ENCODE peak calls at places on chromosomes 13 and 19, in ten cellular contexts. S is GM04503; C is retina; O is suprapubic skin; H is NCI-H1105 treated with DMSO at 0.1 percent for 48 hours; M is NCI-H1092 treated with DMSO at 0.1 percent for 48 hours; W is AG09319; Q is activated CD4-positive, alpha-beta memory T cell treated with anti-CD3 and anti-CD28 coated beads, Interleukin-2, amount 10 ng/mL, durations not matched to agents 7 days and 5 days; A is hypothalamus; L is stimulated activated CD8-positive, alpha-beta memory T cell treated with anti-CD3 and anti-CD28 coated beads, Interleukin-15, amount 100 ng/mL, for 24 hours. I is an unnamed sample.

GRCh38 chr13:31749929-31750328 is 10.6 kb downstream of the RXFP2 start:
- DNase-seq in S (peak), C (no peak), O (no peak), H (no peak), M (no peak), W (peak), Q (no peak), A (no peak), L (no peak), I (peak)

GRCh38 chr13:45439781-45440462 is 21.7 kb upstream of the SLC25A30 start:
- DNase-seq in S (no peak), C (no peak), O (no peak), H (no peak), M (no peak), W (no peak), Q (no peak), A (no peak), L (no peak), I (no peak)

GRCh38 chr19:16074488-16075365 is 1.6 kb upstream of the TPM4 start:
- DNase-seq in S (no peak), C (no peak), O (peak), H (no peak), M (no peak), W (no peak), Q (no peak), A (no peak), L (no peak), I (no peak)

GRCh38 chr19:38433268-38433733 is at the start of gene RYR1:
- DNase-seq in S (no peak), C (peak), O (no peak), H (no peak), M (no peak), W (no peak), Q (peak), A (peak), L (no peak), I (no peak)

GRCh38 chr19:54252845-54253244 is 4.2 kb downstream of the LILRB5 start:
- DNase-seq in S (no peak), C (no peak), O (peak), H (no peak), M (no peak), W (no peak), Q (no peak), A (no peak), L (no peak), I (no peak)

GRCh38 chr13:71879129-71879535 is 12.1 kb upstream of the DACH1 start:
- DNase-seq in S (no peak), C (peak), O (no peak), H (peak), M (peak), W (no peak), Q (no peak), A (no peak), L (no peak), I (peak)

GRCh38 chr13:113418722-113419049 is 34.6 kb downstream of the ADPRHL1 start:
- DNase-seq in S (no peak), C (no peak), O (no peak), H (no peak), M (no peak), W (no peak), Q (no peak), A (no peak), L (no peak), I (no peak)

GRCh38 chr13:79709526-79709925 is 228.6 kb downstream of the NDFIP2 start:
- DNase-seq in S (no peak), C (no peak), O (no peak), H (no peak), M (no peak), W (peak), Q (no peak), A (no peak), L (no peak), I (no peak)

I was measured in non-pigmented ciliary epithelial cell.